ENCODE peak calls at places on chromosomes 16 and 17, in four cellular contexts. C, P, V and R are unnamed samples.
A peak's percentile ranks its signal among the peaks of the same experiment; 100 is the strongest.

GRCh38 chr17:56594528-56595418 is 1.3 kb downstream of the NOG start:
- DNase-seq in C (no peak), P (no peak), V (peak; percentile 15), R (no peak)

GRCh38 chr17:72913315-72913714 is 179.2 kb downstream of the SLC39A11 start:
- DNase-seq in C (no peak), P (no peak), V (no peak), R (no peak)

GRCh38 chr17:2388705-2389099 is 12.2 kb downstream of the MNT start:
- DNase-seq in C (no peak), P (no peak), V (no peak), R (no peak)

GRCh38 chr16:74064120-74064735 is 232.4 kb upstream of the PSMD7 start:
- DNase-seq in C (no peak), P (no peak), V (no peak), R (no peak)

GRCh38 chr17:77470800-77471733 is 330.3 kb downstream of the SEC14L1 start:
- DNase-seq in C (no peak), P (peak; percentile 91), V (no peak), R (peak; percentile 67)

GRCh38 chr16:68406458-68407041 is 41.8 kb downstream of the SMPD3 start:
- DNase-seq in C (no peak), P (peak; percentile 38), V (no peak), R (no peak)

GRCh38 chr16:49542391-49542891 is 168.8 kb downstream of the C16orf78 start:
- DNase-seq in C (no peak), P (no peak), V (no peak), R (no peak)

GRCh38 chr17:29622337-29623282 is at the start of gene CORO6:
- DNase-seq in C (peak; percentile 60), P (peak; percentile 42), V (peak; percentile 32), R (no peak)

GRCh38 chr17:71237903-71238538 is 882.8 kb upstream of the SOX9 start:
- DNase-seq in C (no peak), P (peak; percentile 55), V (peak; percentile 34), R (peak; percentile 21)

GRCh38 chr16:4263504-4264436 is 9.1 kb downstream of the TFAP4 start:
- DNase-seq in C (no peak), P (peak; percentile 99), V (peak; percentile 36), R (peak; percentile 72)

GRCh38 chr16:70572926-70573270 is 49.3 kb downstream of the SF3B3 start:
- DNase-seq in C (no peak), P (no peak), V (no peak), R (no peak)

DNA sequence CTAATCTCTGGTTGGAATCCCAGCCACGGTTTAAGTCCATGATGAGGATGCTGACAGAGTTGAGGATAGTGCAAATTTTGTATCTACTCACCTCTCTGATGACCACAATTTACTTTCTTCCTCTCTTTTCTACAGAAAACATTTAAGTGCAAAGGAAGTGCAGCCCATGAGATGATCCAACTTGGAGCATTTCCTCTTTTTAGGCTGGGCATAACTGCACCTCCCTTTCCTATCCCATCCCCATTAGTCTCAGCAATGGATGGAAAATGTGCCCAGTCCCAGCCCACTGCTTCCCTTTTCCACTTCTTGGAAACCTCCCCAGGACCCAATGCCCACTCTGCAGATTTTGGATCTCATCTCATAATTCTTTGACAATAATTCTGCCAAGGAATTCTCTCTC is 16.6 kb upstream of the CCL8 start:
- DNase-seq in C (no peak), P (no peak), V (no peak), R (no peak)
- H3K4me3 ChIP-seq in C (no peak overlapping the region), P (no peak overlapping the region), V (no peak overlapping the region), R (no peak overlapping the region)

DNA sequence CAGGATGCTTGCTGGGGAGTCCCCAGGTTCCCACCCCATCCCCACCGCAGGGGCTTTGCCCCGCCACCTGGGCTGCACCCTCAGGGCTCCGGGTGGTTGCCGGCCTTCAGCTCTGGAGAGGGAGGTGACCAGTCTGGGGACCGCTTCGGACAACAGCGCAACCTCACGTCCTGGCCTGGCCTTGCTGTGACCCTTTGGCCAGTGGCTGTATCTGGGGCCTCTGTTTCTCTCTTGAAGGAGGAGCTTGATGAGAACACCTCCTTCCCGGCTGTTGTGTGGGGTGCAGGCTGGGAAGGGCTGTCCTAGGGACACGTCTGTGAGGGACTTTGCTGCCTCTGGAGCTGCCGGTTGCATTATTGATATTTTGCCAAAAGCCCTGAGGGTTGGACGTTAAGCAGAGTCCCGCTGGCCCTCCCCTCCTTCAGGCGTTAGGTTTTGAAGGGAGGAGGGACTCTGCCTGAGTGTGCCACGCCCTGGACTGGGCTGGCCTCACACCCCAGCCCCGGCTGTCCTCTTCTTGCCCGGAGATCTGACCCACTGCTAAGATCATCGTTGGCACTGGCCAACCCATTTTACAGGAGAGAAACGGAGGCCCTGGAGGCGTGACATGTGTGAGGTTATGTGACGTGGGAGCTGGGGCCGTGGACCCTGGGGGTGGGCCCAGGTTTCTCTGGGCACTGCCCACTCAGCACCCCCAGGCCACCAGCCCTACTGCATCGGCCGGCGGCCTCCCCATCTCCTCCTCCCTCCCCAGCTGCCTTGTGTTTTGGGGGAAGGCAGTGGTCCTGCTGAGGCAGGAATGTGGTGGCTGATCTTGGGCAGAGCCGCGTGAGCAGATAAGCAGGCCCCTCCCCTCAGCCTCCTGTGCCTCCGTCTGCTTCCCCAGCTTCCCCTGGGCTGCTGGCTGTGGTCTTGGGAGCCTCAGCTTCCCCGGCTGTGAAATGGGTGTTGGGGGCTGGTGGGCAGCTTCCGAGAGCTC is 8.5 kb downstream of the ZFPM1 start:
- DNase-seq in C (no peak), P (peak; percentile 77), V (peak; percentile 77), R (no peak)
- H3K4me3 ChIP-seq in C (no peak overlapping the region), P (peak overlapping the region; percentile 4), V (no peak overlapping the region), R (no peak overlapping the region)

GRCh38 chr17:5800646-5801045 is 216.3 kb upstream of the NLRP1 start:
- DNase-seq in C (no peak), P (no peak), V (no peak), R (no peak)

GRCh38 chr17:5794881-5795486 is 210.7 kb upstream of the NLRP1 start:
- DNase-seq in C (no peak), P (no peak), V (no peak), R (no peak)

GRCh38 chr17:5797447-5797846 is 213.1 kb upstream of the NLRP1 start:
- DNase-seq in C (no peak), P (no peak), V (no peak), R (no peak)

GRCh38 chr17:5800131-5800530 is 215.8 kb upstream of the NLRP1 start:
- DNase-seq in C (no peak), P (no peak), V (no peak), R (no peak)

GRCh38 chr17:5798104-5798503 is 213.8 kb upstream of the NLRP1 start:
- DNase-seq in C (no peak), P (no peak), V (no peak), R (no peak)
- H3K4me3 ChIP-seq in C (no peak overlapping the region), P (no peak overlapping the region), V (no peak overlapping the region), R (no peak overlapping the region)

DNA sequence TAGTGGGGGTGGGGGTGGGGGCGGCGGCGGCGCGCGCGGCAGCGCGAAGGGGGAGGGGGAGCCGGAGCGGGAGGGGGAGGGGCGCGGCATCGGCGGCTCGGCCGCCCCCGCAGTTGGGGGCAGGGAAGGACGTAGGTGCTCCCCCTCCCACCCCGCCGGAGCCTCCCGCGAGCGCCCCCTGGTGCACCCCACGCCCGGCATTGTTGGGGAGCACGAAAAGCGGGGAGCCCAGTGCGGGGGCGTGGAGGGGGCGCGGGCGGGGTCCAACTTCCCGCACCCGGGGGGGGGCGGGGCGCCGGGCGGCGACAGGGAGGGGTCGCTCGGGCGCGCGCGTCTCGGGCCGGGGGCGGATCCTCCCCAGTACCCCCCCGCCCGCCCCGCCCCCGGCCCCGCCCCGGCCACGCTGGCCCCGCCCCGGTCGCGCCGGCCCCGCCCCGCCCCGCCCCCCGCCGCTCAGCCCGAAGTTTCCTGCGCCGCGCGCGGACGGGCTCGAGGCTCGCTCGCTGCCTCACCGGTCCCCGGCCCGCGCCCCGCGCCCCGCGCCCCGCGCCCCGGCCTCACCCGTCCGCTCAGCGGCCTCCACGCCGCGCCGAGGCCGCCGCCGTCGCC is at the start of gene CACNA1H:
- DNase-seq in C (peak; percentile 46), P (no peak), V (no peak), R (no peak)
- H3K4me3 ChIP-seq in C (peak within 1 kb of the TSS; percentile 37), P (peak within 1 kb of the TSS; percentile 27), V (peak within 1 kb of the TSS; percentile 43), R (peak within 1 kb of the TSS; percentile 43)

GRCh38 chr17:55264640-55265298 is at the start of gene HLF:
- DNase-seq in C (peak; percentile 63), P (peak; percentile 51), V (peak; percentile 86), R (peak; percentile 36)

GRCh38 chr17:55265434-55266021 is 768 bp downstream of the HLF start:
- DNase-seq in C (no peak), P (no peak), V (peak; percentile 14), R (no peak)

GRCh38 chr17:55266958-55267688 is 2.4 kb downstream of the HLF start:
- DNase-seq in C (no peak), P (no peak), V (no peak), R (no peak)

GRCh38 chr17:55267777-55268648 is 3.3 kb downstream of the HLF start:
- DNase-seq in C (no peak), P (no peak), V (no peak), R (no peak)

DNA sequence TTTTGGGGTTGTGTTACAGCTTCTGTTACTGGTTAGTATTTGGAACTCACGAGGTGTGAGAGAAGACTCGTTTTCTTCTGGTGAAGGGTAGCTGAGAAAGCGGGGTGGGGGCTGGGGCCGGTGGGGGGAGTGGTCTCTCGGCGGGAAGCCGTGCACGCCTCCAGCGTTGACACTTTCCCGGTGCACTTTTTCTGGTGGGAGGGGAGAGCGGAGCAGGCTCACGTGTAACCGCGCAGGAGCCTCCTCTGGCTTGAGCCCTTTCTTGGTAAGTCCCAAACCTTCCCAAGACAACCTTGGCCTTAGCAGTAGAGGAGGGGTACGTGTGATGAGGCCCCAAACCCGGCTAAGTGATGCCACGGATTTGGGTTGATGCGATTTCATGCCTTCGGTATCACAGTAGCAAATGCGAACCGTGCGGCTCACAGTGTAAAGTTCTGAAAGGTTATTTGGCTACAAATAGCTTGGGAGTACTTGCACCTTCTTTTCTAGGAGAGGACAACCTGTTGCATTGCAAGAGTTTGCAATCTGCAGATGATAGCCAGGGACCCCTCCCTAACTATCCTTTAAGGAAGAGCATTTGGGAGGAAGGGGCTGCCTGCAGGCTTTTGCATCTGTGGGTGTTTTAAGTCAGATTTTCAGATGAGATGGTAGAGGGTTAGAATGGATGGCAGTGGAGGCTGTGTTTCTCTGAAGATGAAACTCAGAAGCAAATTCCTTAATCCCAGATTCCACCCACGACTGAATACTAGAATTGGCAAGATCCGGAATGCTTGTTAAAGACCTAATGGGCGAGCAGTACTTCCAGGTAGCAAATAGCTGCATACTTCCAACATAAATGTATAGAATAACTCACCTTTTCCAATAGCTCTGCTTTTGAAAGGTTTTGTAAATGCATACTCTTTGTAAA is 1.5 kb downstream of the HLF start:
- DNase-seq in C (no peak), P (no peak), V (no peak), R (no peak)
- H3K4me3 ChIP-seq in C (no peak overlapping the region), P (no peak overlapping the region), V (peak overlapping the region; percentile 45), R (no peak overlapping the region)

GRCh38 chr17:76354747-76355310 is 1.1 kb upstream of the PRPSAP1 start:
- DNase-seq in C (no peak), P (no peak), V (no peak), R (no peak)
- H3K4me3 ChIP-seq in C (no peak overlapping the region), P (no peak overlapping the region), V (no peak overlapping the region), R (no peak overlapping the region)

GRCh38 chr17:44780161-44780560 is 21.4 kb downstream of the ADAM11 start:
- DNase-seq in C (no peak), P (no peak), V (no peak), R (no peak)

GRCh38 chr17:44777394-44778348 is 18.9 kb downstream of the ADAM11 start:
- DNase-seq in C (no peak), P (no peak), V (no peak), R (no peak)

GRCh38 chr17:44779211-44780025 is 20.6 kb downstream of the ADAM11 start:
- DNase-seq in C (peak; percentile 68), P (peak; percentile 71), V (peak; percentile 67), R (peak; percentile 31)

GRCh38 chr17:44776628-44777393 is 18.0 kb downstream of the ADAM11 start:
- DNase-seq in C (no peak), P (no peak), V (no peak), R (no peak)

GRCh38 chr17:44778656-44779210 is 19.9 kb downstream of the ADAM11 start:
- DNase-seq in C (no peak), P (no peak), V (no peak), R (no peak)
- H3K4me3 ChIP-seq in C (no peak overlapping the region), P (peak overlapping the region; percentile 67), V (no peak overlapping the region), R (peak overlapping the region; percentile 52)

GRCh38 chr16:2663553-2664521 is 18.5 kb upstream of the KCTD5 start:
- DNase-seq in C (no peak), P (peak; percentile 97), V (peak; percentile 83), R (no peak)
- H3K4me3 ChIP-seq in C (no peak overlapping the region), P (no peak overlapping the region), V (no peak overlapping the region), R (no peak overlapping the region)